ENCODE peak calls at places on chromosomes 13 and 19, in four cellular contexts. L, U, K and S are unnamed samples.

GRCh38 chr13:29914591-29914990 is 64.2 kb upstream of the UBL3 start:
- DNase-seq in L (no peak), U (no peak), K (no peak), S (no peak)

GRCh38 chr19:14818588-14818987 is 16.4 kb downstream of the OR7A5 start:
- DNase-seq in L (no peak), U (no peak), K (no peak), S (no peak)

GRCh38 chr13:30577381-30577780 is 40.3 kb upstream of the USPL1 start:
- DNase-seq in L (no peak), U (no peak), K (peak), S (no peak)

GRCh38 chr19:16915734-16916133 is 26.9 kb downstream of the F2RL3 start:
- DNase-seq in L (no peak), U (no peak), K (no peak), S (no peak)

GRCh38 chr13:51955281-51955771 is 55.9 kb downstream of the ATP7B start:
- DNase-seq in L (no peak), U (no peak), K (no peak), S (no peak)

GRCh38 chr13:71218960-71219359 is 648.0 kb downstream of the DACH1 start:
- DNase-seq in L (no peak), U (peak), K (no peak), S (no peak)

GRCh38 chr19:40756502-40757110 is 5.6 kb downstream of the SNRPA start:
- DNase-seq in L (no peak), U (no peak), K (no peak), S (no peak)

GRCh38 chr19:42601811-42602443 is 7.2 kb upstream of the CEACAM8 start:
- DNase-seq in L (no peak), U (peak), K (no peak), S (no peak)

GRCh38 chr13:110916671-110917142 is 1.8 kb upstream of the ANKRD10 start:
- DNase-seq in L (no peak), U (no peak), K (no peak), S (no peak)

GRCh38 chr19:54418930-54419800 is 3.9 kb downstream of the TTYH1 start:
- DNase-seq in L (no peak), U (no peak), K (no peak), S (no peak)

GRCh38 chr19:41548954-41549688 is 26.8 kb upstream of the CEACAM21 start:
- DNase-seq in L (no peak), U (no peak), K (peak), S (no peak)

GRCh38 chr19:56097776-56098175 is 23.3 kb downstream of the ZNF787 start:
- DNase-seq in L (no peak), U (no peak), K (no peak), S (no peak)

GRCh38 chr13:59012731-59013130 is 1151.0 kb downstream of the DIAPH3 start:
- DNase-seq in L (no peak), U (peak), K (no peak), S (peak)

GRCh38 chr13:104984296-104984818 is 1551.1 kb downstream of the EFNB2 start:
- DNase-seq in L (no peak), U (no peak), K (no peak), S (no peak)

GRCh38 chr13:59531571-59532091 is 632.1 kb downstream of the DIAPH3 start:
- DNase-seq in L (no peak), U (peak), K (no peak), S (no peak)

GRCh38 chr13:99704390-99704789 is 203.1 kb downstream of the TM9SF2 start:
- DNase-seq in L (no peak), U (no peak), K (no peak), S (no peak)

GRCh38 chr19:49472936-49473335 is 1.1 kb upstream of the FLT3LG start:
- DNase-seq in L (no peak), U (no peak), K (no peak), S (no peak)

GRCh38 chr19:8663920-8664670 is 33.7 kb downstream of the NFILZ start:
- DNase-seq in L (no peak), U (no peak), K (no peak), S (no peak)

GRCh38 chr19:8305798-8306197 is 2.4 kb downstream of the CD320 start:
- DNase-seq in L (no peak), U (peak), K (no peak), S (no peak)

GRCh38 chr19:31530781-31531180 is 181.5 kb upstream of the TSHZ3 start:
- DNase-seq in L (no peak), U (no peak), K (no peak), S (no peak)

GRCh38 chr13:83827338-83827737 is 54.9 kb downstream of the SLITRK1 start:
- DNase-seq in L (no peak), U (no peak), K (no peak), S (no peak)

GRCh38 chr19:3506384-3507340 is 551 bp downstream of the FZR1 start:
- DNase-seq in L (no peak), U (no peak), K (peak), S (no peak)

GRCh38 chr19:43700368-43701015 is 15.4 kb upstream of the IRGC start:
- DNase-seq in L (no peak), U (no peak), K (no peak), S (no peak)

GRCh38 chr19:2189880-2190279 is 26.1 kb downstream of the DOT1L start:
- DNase-seq in L (no peak), U (no peak), K (no peak), S (no peak)

GRCh38 chr13:24540236-24541126 is 27.9 kb upstream of the PARP4 start:
- DNase-seq in L (no peak), U (peak), K (no peak), S (no peak)

GRCh38 chr13:89746554-89746953 is 1600.9 kb upstream of the MIR17HG start:
- DNase-seq in L (no peak), U (no peak), K (no peak), S (no peak)

GRCh38 chr19:31902821-31903220 is 442.6 kb upstream of the ZNF507 start:
- DNase-seq in L (no peak), U (no peak), K (no peak), S (no peak)